ENCODE peak calls at places on chromosomes 6 and 20, in six cellular contexts. O, W, M, R, V and F are unnamed samples.

GRCh38 chr6:105077592-105078463 is 102.0 kb downstream of the POPDC3 start:
- DNase-seq in O (no peak), W (no peak), M (peak), R (no peak), V (peak), F (no peak)

GRCh38 chr20:50335105-50335504 is 144.5 kb downstream of the CEBPB start:
- DNase-seq in O (no peak), W (no peak), M (peak), R (no peak), V (peak), F (no peak)

GRCh38 chr20:17610566-17611289 is 40.9 kb downstream of the DSTN start:
- DNase-seq in O (no peak), W (no peak), M (no peak), R (peak), V (no peak), F (no peak)

GRCh38 chr20:57030611-57031600 is 235.5 kb downstream of the BMP7 start:
- DNase-seq in O (no peak), W (no peak), M (no peak), R (no peak), V (no peak), F (no peak)

GRCh38 chr20:63833776-63834544 is 2.9 kb upstream of the ZBTB46 start:
- DNase-seq in O (no peak), W (no peak), M (no peak), R (no peak), V (no peak), F (no peak)

GRCh38 chr6:45590225-45590624 is 212.5 kb upstream of the SUPT3H start:
- DNase-seq in O (no peak), W (peak), M (no peak), R (no peak), V (no peak), F (no peak)

GRCh38 chr20:61789329-61789728 is 276.4 kb downstream of the TAF4 start:
- DNase-seq in O (no peak), W (no peak), M (no peak), R (no peak), V (no peak), F (no peak)

GRCh38 chr6:165232277-165232654 is 77.1 kb downstream of the C6orf118 start:
- DNase-seq in O (no peak), W (no peak), M (no peak), R (no peak), V (no peak), F (no peak)

GRCh38 chr6:404685-405423 is 13.3 kb downstream of the IRF4 start:
- DNase-seq in O (no peak), W (no peak), M (no peak), R (no peak), V (no peak), F (no peak)

GRCh38 chr6:72206606-72207005 is 320.3 kb downstream of the RIMS1 start:
- DNase-seq in O (no peak), W (no peak), M (no peak), R (no peak), V (no peak), F (no peak)

GRCh38 chr6:24740861-24741260 is 21.9 kb upstream of the C6orf62 start:
- DNase-seq in O (no peak), W (no peak), M (no peak), R (no peak), V (no peak), F (no peak)

GRCh38 chr6:142954844-142955243 is 9.9 kb upstream of the HIVEP2 start:
- DNase-seq in O (no peak), W (no peak), M (no peak), R (no peak), V (no peak), F (no peak)

GRCh38 chr20:38197217-38198008 is 32.3 kb upstream of the TGM2 start:
- DNase-seq in O (no peak), W (no peak), M (no peak), R (no peak), V (no peak), F (no peak)

GRCh38 chr20:38196016-38196415 is 30.9 kb upstream of the TGM2 start:
- DNase-seq in O (no peak), W (no peak), M (no peak), R (no peak), V (no peak), F (no peak)

GRCh38 chr20:38195521-38195920 is 30.5 kb upstream of the TGM2 start:
- DNase-seq in O (no peak), W (no peak), M (no peak), R (no peak), V (no peak), F (no peak)

GRCh38 chr20:38195041-38195504 is 30.0 kb upstream of the TGM2 start:
- DNase-seq in O (no peak), W (no peak), M (no peak), R (no peak), V (no peak), F (no peak)

DNA sequence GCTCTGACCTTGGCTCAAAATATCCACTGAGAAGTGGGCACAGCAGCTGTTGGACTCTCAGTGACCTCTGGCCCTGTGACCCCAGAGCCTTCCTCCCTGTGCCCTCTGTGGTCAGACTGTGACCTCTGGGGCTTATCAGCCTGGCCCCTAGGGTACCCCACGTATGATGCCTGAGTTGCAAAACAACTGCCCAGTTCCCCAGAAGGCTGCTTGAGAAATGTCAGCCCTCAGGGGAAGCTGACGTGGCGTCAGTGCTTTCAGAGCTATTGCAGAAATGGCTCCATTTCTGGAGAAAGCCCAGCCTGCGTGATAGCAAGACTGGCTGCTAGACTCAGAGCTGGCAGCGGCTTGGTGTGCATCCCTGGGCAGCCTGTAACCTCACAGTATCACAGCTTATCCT is 31.5 kb upstream of the TGM2 start:
- DNase-seq in O (no peak), W (no peak), M (no peak), R (no peak), V (peak), F (no peak)
- TF ChIP-seq TAF1 in O (no peak), W (no peak), M (no peak), R (no peak), V (no peak), F (no peak)

GRCh38 chr20:33668791-33669155 is 2.0 kb downstream of the ACTL10 start:
- DNase-seq in O (no peak), W (no peak), M (no peak), R (no peak), V (no peak), F (no peak)

GRCh38 chr20:33667245-33668086 is 723 bp downstream of the ACTL10 start:
- DNase-seq in O (no peak), W (no peak), M (no peak), R (peak), V (peak), F (peak)

GRCh38 chr20:33668087-33668790 is 1.5 kb downstream of the ACTL10 start:
- DNase-seq in O (no peak), W (peak), M (no peak), R (no peak), V (peak), F (peak)

GRCh38 chr20:33664762-33665144 is 2.0 kb upstream of the ACTL10 start:
- DNase-seq in O (no peak), W (no peak), M (no peak), R (no peak), V (peak), F (no peak)

GRCh38 chr20:33666293-33667244 is at the start of gene ACTL10:
- DNase-seq in O (peak), W (peak), M (no peak), R (peak), V (peak), F (peak)
- TF ChIP-seq POLR2A in O (peak), W (no peak), M (no peak), R (peak), V (peak), F (peak)

GRCh38 chr20:46312075-46312944 is 4.0 kb upstream of the CDH22 start:
- DNase-seq in O (no peak), W (peak), M (peak), R (no peak), V (peak), F (no peak)

GRCh38 chr20:46315311-46315710 is 7.0 kb upstream of the CDH22 start:
- DNase-seq in O (no peak), W (no peak), M (no peak), R (no peak), V (no peak), F (no peak)

GRCh38 chr20:46311719-46312074 is 3.4 kb upstream of the CDH22 start:
- DNase-seq in O (no peak), W (no peak), M (no peak), R (no peak), V (no peak), F (no peak)

GRCh38 chr20:46311039-46311650 is 2.8 kb upstream of the CDH22 start:
- DNase-seq in O (no peak), W (no peak), M (peak), R (no peak), V (no peak), F (no peak)

GRCh38 chr20:46312945-46313861 is 4.9 kb upstream of the CDH22 start:
- DNase-seq in O (no peak), W (no peak), M (no peak), R (no peak), V (no peak), F (no peak)
- TF ChIP-seq TAF1 in O (no peak), W (no peak), M (no peak), R (no peak), V (no peak), F (no peak)

GRCh38 chr20:25355866-25356265 is 34.8 kb downstream of the ABHD12 start:
- DNase-seq in O (no peak), W (no peak), M (no peak), R (no peak), V (no peak), F (no peak)
- TF ChIP-seq POLR2A in O (no peak), W (no peak), M (no peak), R (no peak), V (no peak), F (no peak)

GRCh38 chr6:39948156-39948850 is 14.0 kb upstream of the MOCS1 start:
- DNase-seq in O (no peak), W (no peak), M (peak), R (no peak), V (no peak), F (no peak)
- TF ChIP-seq TAF1 in O (no peak), W (no peak), M (no peak), R (no peak), V (no peak), F (no peak)

DNA sequence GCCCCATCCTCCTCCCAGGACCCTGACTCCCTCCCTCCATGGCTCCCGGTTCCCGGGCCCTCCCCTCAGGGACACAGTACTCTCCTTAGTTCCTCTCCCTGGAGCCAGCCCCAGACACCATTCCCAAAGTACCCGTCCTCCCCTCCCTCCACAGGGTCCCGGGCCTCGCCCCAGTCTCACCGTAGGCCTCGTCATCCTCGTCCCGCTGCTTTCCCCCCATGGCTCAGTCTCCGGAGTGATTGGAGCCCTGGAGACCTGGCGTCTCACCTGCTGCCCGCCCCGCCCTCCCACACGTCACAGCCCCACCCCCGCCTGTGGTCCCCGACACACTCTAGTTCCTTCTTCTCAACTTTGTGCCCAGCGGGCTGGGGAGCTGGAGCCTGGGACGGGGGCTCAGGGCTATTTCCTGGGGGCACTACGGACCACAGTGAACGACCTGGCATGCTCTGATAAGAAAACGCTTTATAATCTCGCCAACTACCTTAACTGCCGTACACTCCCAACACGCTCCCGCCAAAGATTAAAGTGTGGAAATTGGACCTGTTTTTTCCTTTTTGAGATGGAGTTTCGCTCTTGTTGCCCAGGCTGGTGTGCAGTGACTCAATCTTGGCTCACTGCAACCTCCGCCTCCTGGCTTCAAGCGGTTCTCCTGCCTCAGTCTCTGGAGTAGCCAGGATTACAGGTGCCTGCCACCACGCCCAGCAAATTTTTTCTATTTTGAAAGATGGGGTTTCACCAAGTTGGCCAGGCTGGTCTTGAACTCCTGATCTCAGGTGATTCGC is at the start of gene SLC44A4:
- DNase-seq in O (no peak), W (peak), M (no peak), R (no peak), V (peak), F (no peak)
- TF ChIP-seq POLR2A in O (peak), W (no peak), M (no peak), R (no peak), V (peak), F (no peak)

DNA sequence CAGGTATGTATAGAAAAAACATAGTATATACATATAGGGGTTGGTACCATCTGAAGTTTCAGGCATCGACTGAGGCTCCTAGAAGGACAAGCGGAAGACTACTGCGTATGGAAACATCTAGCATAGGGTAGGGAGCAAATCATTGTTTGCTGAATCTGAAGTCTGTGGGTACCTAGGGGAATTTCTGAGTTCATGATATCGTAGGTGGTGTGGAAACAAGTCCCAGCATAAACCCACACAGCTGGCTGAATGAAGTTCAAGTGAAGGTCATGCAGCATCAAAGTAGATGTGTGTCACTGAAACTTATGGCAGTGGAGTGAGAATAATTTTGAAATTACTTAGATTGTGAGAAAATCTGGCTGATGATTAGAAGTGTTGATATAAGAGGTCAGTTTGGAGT is 39.4 kb downstream of the MAP7 start:
- DNase-seq in O (no peak), W (peak), M (no peak), R (no peak), V (no peak), F (no peak)
- TF ChIP-seq TAF1 in O (no peak), W (no peak), M (no peak), R (no peak), V (no peak), F (no peak)

DNA sequence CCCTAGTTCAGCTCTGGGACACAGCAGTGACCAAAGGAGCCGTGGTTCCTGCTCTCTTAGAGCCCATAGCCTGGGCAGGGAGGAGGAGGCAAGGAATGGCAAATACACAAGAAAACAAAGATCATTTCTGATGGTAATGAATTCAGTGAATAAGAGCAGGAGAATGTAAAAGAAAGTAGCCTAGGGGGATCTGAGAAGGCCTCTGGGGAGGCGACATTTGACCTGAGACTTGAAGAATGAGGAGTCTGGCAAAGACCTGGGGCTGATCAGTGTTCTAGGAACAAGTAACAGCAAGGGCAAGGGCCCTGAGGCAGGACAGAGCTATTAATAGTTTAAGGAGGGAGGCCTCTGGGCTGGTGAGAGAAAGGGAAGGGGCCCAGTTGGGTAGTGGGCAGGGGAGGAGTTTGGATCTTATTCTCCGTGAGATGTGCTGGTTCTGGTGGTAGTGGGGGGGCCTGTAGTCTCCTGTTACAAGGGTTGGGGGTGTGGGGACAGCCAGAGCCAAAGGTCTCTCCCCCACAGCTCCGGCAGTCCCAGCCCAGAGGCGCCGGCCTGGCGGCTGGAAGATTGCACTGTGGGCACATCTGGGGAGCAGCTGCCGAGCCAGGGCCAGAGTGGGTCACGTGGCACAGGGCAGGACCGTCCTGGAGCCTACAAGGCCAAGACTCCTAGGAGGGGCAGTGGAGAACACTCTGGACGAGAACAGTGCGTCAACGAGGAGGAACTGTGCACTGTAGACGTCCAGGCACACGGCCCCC is 9.3 kb upstream of the ID1 start:
- DNase-seq in O (no peak), W (peak), M (peak), R (no peak), V (no peak), F (no peak)
- TF ChIP-seq POLR2A in O (no peak), W (no peak), M (peak), R (no peak), V (no peak), F (no peak)